ENCODE peak calls at places on chromosomes 12 and 14, in four cellular contexts. D is neural progenitor cell, B is pancreas, N is spleen. C is an unnamed sample.

GRCh38 chr14:100012478-100012925 is 52.7 kb upstream of the EVL start:
- DNase-seq in D (no peak), B (no peak), N (no peak), C (no peak)

GRCh38 chr14:90624732-90625444 is 191.3 kb downstream of the TTC7B start:
- DNase-seq in D (peak; percentile 68), B (no peak), N (no peak), C (no peak)

GRCh38 chr12:130335517-130336392 is 1.9 kb upstream of the PIWIL1 start:
- DNase-seq in D (peak; percentile 79), B (peak; percentile 48), N (no peak), C (no peak)

GRCh38 chr14:58882577-58883018 is 244.8 kb downstream of the DACT1 start:
- DNase-seq in D (no peak), B (no peak), N (no peak), C (no peak)

GRCh38 chr14:102922490-102923200 is at the start of gene AMN:
- DNase-seq in D (peak; percentile 48), B (no peak), N (peak; percentile 77), C (no peak)

GRCh38 chr12:96587691-96588090 is 98.3 kb downstream of the CFAP54 start:
- DNase-seq in D (no peak), B (no peak), N (no peak), C (no peak)

GRCh38 chr14:33564774-33565630 is 385.9 kb downstream of the EGLN3 start:
- DNase-seq in D (no peak), B (no peak), N (no peak), C (no peak)

GRCh38 chr14:87643005-87643404 is 350.0 kb downstream of the GALC start:
- DNase-seq in D (no peak), B (no peak), N (no peak), C (no peak)

GRCh38 chr12:93139028-93139665 is 210.1 kb upstream of the EEA1 start:
- DNase-seq in D (no peak), B (no peak), N (no peak), C (no peak)

GRCh38 chr12:59820594-59821011 is 224.8 kb downstream of the SLC16A7 start:
- DNase-seq in D (no peak), B (no peak), N (no peak), C (no peak)

GRCh38 chr14:48350971-48351370 is 675.6 kb upstream of the MDGA2 start:
- DNase-seq in D (no peak), B (no peak), N (no peak), C (peak; percentile 76)

GRCh38 chr12:12890492-12890814 is 909 bp upstream of the GPRC5A start:
- DNase-seq in D (no peak), B (no peak), N (no peak), C (no peak)

GRCh38 chr12:96501139-96501741 is 11.9 kb downstream of the CFAP54 start:
- DNase-seq in D (no peak), B (no peak), N (peak; percentile 82), C (peak; percentile 75)

GRCh38 chr14:91279354-91279753 is 34.9 kb upstream of the GPR68 start:
- DNase-seq in D (no peak), B (no peak), N (no peak), C (no peak)

GRCh38 chr14:80427101-80427500 is 215.8 kb upstream of the DIO2 start:
- DNase-seq in D (no peak), B (no peak), N (no peak), C (no peak)

GRCh38 chr12:129193263-129193871 is 340.1 kb downstream of the GLT1D1 start:
- DNase-seq in D (peak; percentile 37), B (peak; percentile 24), N (no peak), C (no peak)

GRCh38 chr12:65953621-65954020 is 129.3 kb downstream of the HMGA2 start:
- DNase-seq in D (no peak), B (no peak), N (no peak), C (no peak)

GRCh38 chr12:15712823-15713663 is 76.1 kb downstream of the EPS8 start:
- DNase-seq in D (no peak), B (peak; percentile 62), N (no peak), C (no peak)

GRCh38 chr12:15709524-15709923 is 79.7 kb downstream of the EPS8 start:
- DNase-seq in D (peak; percentile 69), B (no peak), N (no peak), C (no peak)

GRCh38 chr12:15708396-15709070 is 80.7 kb downstream of the EPS8 start:
- DNase-seq in D (no peak), B (no peak), N (no peak), C (no peak)

GRCh38 chr12:15712160-15712559 is 77.0 kb downstream of the EPS8 start:
- DNase-seq in D (no peak), B (no peak), N (no peak), C (no peak)

DNA sequence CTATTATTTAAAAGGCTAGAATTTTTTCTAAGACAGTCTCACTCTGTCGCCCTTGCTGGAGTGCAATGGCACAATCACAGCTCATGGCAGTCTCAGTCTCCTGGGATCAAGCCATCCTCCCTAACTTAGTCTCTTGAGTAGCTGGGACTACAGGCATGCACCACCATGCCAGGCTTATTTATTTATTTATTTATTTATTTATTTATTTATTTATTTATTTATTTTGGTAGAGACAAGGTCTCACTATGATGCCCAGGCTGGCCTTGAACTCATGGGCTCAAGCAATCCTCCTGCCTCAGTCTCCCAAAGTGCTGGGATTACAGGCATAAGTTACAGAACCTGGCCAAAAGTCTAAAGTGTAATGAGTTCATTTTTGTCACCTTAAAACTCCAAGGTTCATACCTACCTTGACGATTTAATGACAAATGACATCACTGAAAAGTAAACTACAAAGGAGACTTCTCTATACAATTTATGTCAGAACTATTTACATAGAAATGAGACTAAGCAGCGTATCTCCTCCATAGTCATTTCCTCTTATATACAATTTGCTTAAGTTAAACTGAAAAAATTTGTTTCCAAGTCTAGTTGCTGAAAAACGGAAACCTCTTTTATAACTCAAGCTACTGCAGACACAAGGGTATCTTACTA is 78.2 kb downstream of the EPS8 start:
- DNase-seq in D (no peak), B (no peak), N (no peak), C (no peak)
- H3K4me1 ChIP-seq in D (peaks cover 29% of the 10 kb centered on the region), B (peaks cover 28% of the 10 kb centered on the region), N (no peaks in the 10 kb centered on the region), C (peaks cover 2% of the 10 kb centered on the region)

GRCh38 chr14:73785336-73785833 is 66.2 kb upstream of the PTGR2 start:
- DNase-seq in D (peak; percentile 92), B (no peak), N (peak; percentile 77), C (no peak)
- H3K4me1 ChIP-seq in D (peaks cover 43% of the 10 kb centered on the region), B (peaks cover 32% of the 10 kb centered on the region), N (peaks cover 47% of the 10 kb centered on the region), C (peaks cover 45% of the 10 kb centered on the region)

DNA sequence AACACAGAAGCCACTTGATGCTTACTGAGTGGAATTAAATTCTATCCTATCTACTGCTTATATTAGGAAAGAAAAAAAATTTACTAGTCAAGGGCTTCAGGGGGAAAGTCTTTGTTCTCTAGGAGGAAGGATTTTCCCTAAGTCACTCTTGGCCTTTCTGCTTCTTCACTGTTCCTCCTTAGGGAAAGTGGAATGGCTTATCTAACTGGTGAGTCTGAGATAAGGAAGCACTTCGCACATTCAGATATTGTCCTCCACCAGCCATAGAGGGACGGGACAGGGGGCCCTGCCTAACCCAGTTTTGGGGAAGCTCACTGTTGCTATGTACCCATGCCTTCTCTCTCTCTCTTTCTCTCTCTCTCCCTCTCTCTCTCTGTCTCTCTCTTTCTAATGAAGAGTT is 450.7 kb downstream of the ZFP36L1 start:
- DNase-seq in D (no peak), B (no peak), N (no peak), C (no peak)
- H3K4me1 ChIP-seq in D (peaks cover 23% of the 10 kb centered on the region), B (no peaks in the 10 kb centered on the region), N (peaks cover 14% of the 10 kb centered on the region), C (no peaks in the 10 kb centered on the region)

GRCh38 chr14:77006127-77006526 is 22.4 kb downstream of the IRF2BPL start:
- DNase-seq in D (no peak), B (no peak), N (no peak), C (no peak)

GRCh38 chr14:77002889-77003288 is 25.6 kb downstream of the IRF2BPL start:
- DNase-seq in D (no peak), B (no peak), N (no peak), C (no peak)

GRCh38 chr14:77005559-77005958 is 22.9 kb downstream of the IRF2BPL start:
- DNase-seq in D (no peak), B (no peak), N (no peak), C (no peak)

GRCh38 chr14:77003960-77004710 is 24.4 kb downstream of the IRF2BPL start:
- DNase-seq in D (no peak), B (peak; percentile 71), N (no peak), C (no peak)

GRCh38 chr14:77004711-77005460 is 23.6 kb downstream of the IRF2BPL start:
- DNase-seq in D (no peak), B (no peak), N (no peak), C (no peak)
- H3K4me1 ChIP-seq in D (peaks cover 16% of the 10 kb centered on the region), B (peaks cover 58% of the 10 kb centered on the region), N (peaks cover 9% of the 10 kb centered on the region), C (peaks cover 40% of the 10 kb centered on the region)

C was measured in RWPE2.